ENCODE peak calls at places on chromosome 4, in six cellular contexts. Y is lower leg skin; W is cardiac muscle cell; C is RWPE1; G is CD8-positive, alpha-beta T cell; X is AG09309. F is an unnamed sample.

GRCh38 chr4:84499065-84499982 is at the start of gene NKX6-1:
- DNase-seq in Y (no peak), W (peak), C (peak), G (no peak), X (peak), F (peak)

GRCh38 chr4:11623726-11624037 is 195.0 kb upstream of the HS3ST1 start:
- DNase-seq in Y (no peak), W (peak), C (no peak), G (no peak), X (no peak), F (peak)

GRCh38 chr4:71130827-71131603 is 137.6 kb downstream of the DCK start:
- DNase-seq in Y (no peak), W (peak), C (no peak), G (no peak), X (peak), F (no peak)

GRCh38 chr4:111066447-111066846 is 443.6 kb upstream of the PITX2 start:
- DNase-seq in Y (no peak), W (no peak), C (no peak), G (no peak), X (no peak), F (no peak)

GRCh38 chr4:145487626-145488025 is 6.0 kb downstream of the SMAD1 start:
- DNase-seq in Y (no peak), W (no peak), C (no peak), G (no peak), X (no peak), F (no peak)

GRCh38 chr4:97923096-97923495 is 220.2 kb downstream of the STPG2 start:
- DNase-seq in Y (no peak), W (no peak), C (no peak), G (no peak), X (no peak), F (no peak)

GRCh38 chr4:168811793-168812651 is 198.0 kb downstream of the CBR4 start:
- DNase-seq in Y (no peak), W (peak), C (no peak), G (no peak), X (no peak), F (no peak)

GRCh38 chr4:110510955-110511544 is 35.1 kb downstream of the ENPEP start:
- DNase-seq in Y (no peak), W (peak), C (peak), G (no peak), X (peak), F (no peak)

GRCh38 chr4:159497961-159498360 is 395.1 kb downstream of the RAPGEF2 start:
- DNase-seq in Y (no peak), W (no peak), C (no peak), G (no peak), X (no peak), F (no peak)

GRCh38 chr4:25799522-25799921 is 63.3 kb downstream of the SEL1L3 start:
- DNase-seq in Y (no peak), W (no peak), C (no peak), G (no peak), X (no peak), F (no peak)

GRCh38 chr4:110624904-110625494 is 2.1 kb upstream of the PITX2 start:
- DNase-seq in Y (no peak), W (no peak), C (no peak), G (no peak), X (no peak), F (no peak)

GRCh38 chr4:188372856-188373255 is 233.6 kb downstream of the TRIML1 start:
- DNase-seq in Y (no peak), W (no peak), C (no peak), G (no peak), X (no peak), F (no peak)

GRCh38 chr4:139535228-139535851 is 20.7 kb downstream of the SETD7 start:
- DNase-seq in Y (no peak), W (no peak), C (no peak), G (no peak), X (no peak), F (no peak)

GRCh38 chr4:10034136-10034535 is 12.8 kb upstream of the SLC2A9 start:
- DNase-seq in Y (no peak), W (no peak), C (no peak), G (no peak), X (no peak), F (no peak)

GRCh38 chr4:101944649-101945048 is 154.1 kb downstream of the BANK1 start:
- DNase-seq in Y (no peak), W (no peak), C (no peak), G (no peak), X (no peak), F (no peak)

GRCh38 chr4:101451086-101451485 is 103.8 kb upstream of the PPP3CA start:
- DNase-seq in Y (no peak), W (no peak), C (no peak), G (no peak), X (no peak), F (no peak)

GRCh38 chr4:76532810-76533209 is 97.8 kb downstream of the SHROOM3 start:
- DNase-seq in Y (no peak), W (no peak), C (no peak), G (no peak), X (no peak), F (no peak)

GRCh38 chr4:148214529-148215166 is 227.6 kb downstream of the NR3C2 start:
- DNase-seq in Y (peak), W (no peak), C (no peak), G (no peak), X (no peak), F (no peak)

GRCh38 chr4:177281544-177281943 is 28.1 kb upstream of the NEIL3 start:
- DNase-seq in Y (no peak), W (peak), C (no peak), G (no peak), X (no peak), F (no peak)

GRCh38 chr4:48575964-48576363 is 85.9 kb downstream of the ZAR1 start:
- DNase-seq in Y (no peak), W (peak), C (no peak), G (no peak), X (peak), F (no peak)

GRCh38 chr4:150283689-150284088 is 205.4 kb downstream of the DCLK2 start:
- DNase-seq in Y (no peak), W (peak), C (no peak), G (no peak), X (peak), F (no peak)

GRCh38 chr4:63869370-63869769 is 539.9 kb downstream of the TECRL start:
- DNase-seq in Y (no peak), W (no peak), C (no peak), G (no peak), X (no peak), F (no peak)

GRCh38 chr4:140237616-140238352 is 83.8 kb upstream of the MAML3 start:
- DNase-seq in Y (peak), W (peak), C (no peak), G (no peak), X (peak), F (no peak)

GRCh38 chr4:139913398-139913990 is 240.5 kb downstream of the MAML3 start:
- DNase-seq in Y (no peak), W (peak), C (no peak), G (no peak), X (no peak), F (no peak)

GRCh38 chr4:3729188-3729884 is 36.8 kb upstream of the ADRA2C start:
- DNase-seq in Y (no peak), W (peak), C (no peak), G (no peak), X (peak), F (no peak)

GRCh38 chr4:184568770-184569169 is 80.5 kb downstream of the CASP3 start:
- DNase-seq in Y (no peak), W (peak), C (no peak), G (no peak), X (no peak), F (no peak)

GRCh38 chr4:83089759-83090158 is 24.8 kb downstream of the PLAC8 start:
- DNase-seq in Y (no peak), W (no peak), C (no peak), G (no peak), X (no peak), F (no peak)

GRCh38 chr4:83082777-83083176 is 31.8 kb downstream of the PLAC8 start:
- DNase-seq in Y (no peak), W (peak), C (no peak), G (no peak), X (no peak), F (no peak)

GRCh38 chr4:83083925-83084475 is 30.5 kb downstream of the PLAC8 start:
- DNase-seq in Y (no peak), W (peak), C (no peak), G (peak), X (no peak), F (no peak)
- TF ChIP-seq CTCF in Y (no peak), W (peak), C (no peak), G (peak), X (no peak), F (no peak)

GRCh38 chr4:6594341-6594740 is 19.4 kb downstream of the MAN2B2 start:
- DNase-seq in Y (no peak), W (no peak), C (no peak), G (no peak), X (no peak), F (no peak)

GRCh38 chr4:6589444-6589843 is 14.5 kb downstream of the MAN2B2 start:
- DNase-seq in Y (no peak), W (no peak), C (no peak), G (no peak), X (no peak), F (no peak)

GRCh38 chr4:6591305-6591704 is 16.3 kb downstream of the MAN2B2 start:
- DNase-seq in Y (no peak), W (no peak), C (no peak), G (no peak), X (no peak), F (no peak)

GRCh38 chr4:6592804-6593563 is 18.0 kb downstream of the MAN2B2 start:
- DNase-seq in Y (no peak), W (no peak), C (no peak), G (no peak), X (no peak), F (no peak)

GRCh38 chr4:6591781-6592180 is 16.8 kb downstream of the MAN2B2 start:
- DNase-seq in Y (no peak), W (no peak), C (no peak), G (no peak), X (no peak), F (no peak)
- TF ChIP-seq CTCF in Y (no peak), W (no peak), C (no peak), G (no peak), X (no peak), F (no peak)

DNA sequence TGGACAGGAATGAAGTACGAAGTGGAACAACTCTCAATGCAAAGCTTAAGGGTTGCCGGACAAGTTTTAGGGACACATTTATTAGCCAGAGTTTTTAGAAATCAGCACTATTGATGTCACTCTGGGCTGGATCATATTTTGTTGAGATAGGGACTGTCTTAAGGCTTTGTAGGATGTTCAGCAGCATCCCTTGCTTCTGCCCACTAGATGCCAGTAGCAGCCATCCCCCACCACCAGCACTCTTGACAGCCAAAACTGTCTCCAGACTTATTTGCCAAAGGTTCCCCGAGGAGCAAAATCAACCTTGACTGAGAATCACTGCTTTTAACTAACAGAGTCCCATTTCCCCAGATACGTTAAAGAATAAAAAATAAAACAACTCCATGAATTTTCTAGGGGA is 1497.3 kb downstream of the STIM2 start:
- DNase-seq in Y (no peak), W (peak), C (no peak), G (no peak), X (peak), F (no peak)
- TF ChIP-seq CTCF in Y (no peak), W (peak), C (no peak), G (no peak), X (peak), F (no peak)

DNA sequence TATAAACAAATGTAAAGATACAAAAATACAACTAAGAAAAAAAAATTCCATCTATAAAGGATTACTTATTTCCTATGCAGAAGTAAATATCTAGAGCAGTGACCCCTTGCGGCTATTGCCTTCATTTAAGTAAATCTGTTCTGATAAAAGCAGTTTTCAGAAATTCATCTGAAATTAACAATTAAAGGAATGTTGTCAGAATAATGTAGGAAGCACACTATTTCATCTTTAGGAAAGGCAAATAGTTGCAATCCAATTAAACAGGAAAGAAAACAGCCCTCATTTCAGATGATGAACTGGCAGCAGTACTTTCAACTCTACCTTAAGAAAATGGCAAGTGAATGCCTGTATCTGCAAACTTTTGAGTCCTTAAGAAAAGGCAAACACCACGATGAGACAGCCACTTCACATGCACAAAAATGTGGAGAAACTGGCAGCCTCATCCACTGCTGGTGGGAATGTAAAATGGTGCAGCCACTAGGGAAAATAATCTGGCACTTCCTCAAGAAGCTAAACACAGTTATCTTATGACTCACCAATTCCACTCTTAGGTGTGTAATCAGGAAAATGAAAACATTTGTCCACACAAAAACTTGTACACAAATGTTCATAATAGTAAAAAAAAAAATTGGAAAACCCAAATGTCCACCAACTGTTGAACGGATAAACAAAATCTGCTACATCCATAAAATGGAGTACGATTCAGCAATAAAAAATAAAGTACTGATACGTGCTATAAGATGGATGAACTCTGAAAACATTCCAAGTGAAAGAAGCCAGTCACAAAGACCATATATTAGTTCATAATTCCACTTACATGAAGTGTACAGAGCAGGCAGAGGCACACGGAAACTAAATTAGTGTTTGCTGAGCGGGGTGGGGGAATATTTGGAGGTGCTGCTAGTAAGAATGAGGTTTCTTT is 2.0 kb upstream of the THAP9 start:
- DNase-seq in Y (no peak), W (peak), C (no peak), G (no peak), X (peak), F (no peak)
- TF ChIP-seq CTCF in Y (no peak), W (peak), C (peak), G (peak), X (peak), F (peak)

GRCh38 chr4:14871676-14872430 is 130.4 kb upstream of the CPEB2 start:
- DNase-seq in Y (no peak), W (no peak), C (peak), G (no peak), X (no peak), F (no peak)
- TF ChIP-seq CTCF in Y (no peak), W (peak), C (no peak), G (no peak), X (no peak), F (peak)

GRCh38 chr4:99207069-99207743 is 11.8 kb downstream of the ADH6 start:
- DNase-seq in Y (no peak), W (no peak), C (no peak), G (no peak), X (no peak), F (no peak)
- TF ChIP-seq CTCF in Y (no peak), W (no peak), C (no peak), G (no peak), X (no peak), F (no peak)

GRCh38 chr4:69383281-69383680 is 103.0 kb downstream of the UGT2B28 start:
- DNase-seq in Y (no peak), W (no peak), C (no peak), G (no peak), X (no peak), F (no peak)
- TF ChIP-seq CTCF in Y (no peak), W (no peak), C (no peak), G (no peak), X (no peak), F (no peak)

GRCh38 chr4:126427781-126428360 is 1113.1 kb downstream of the FAT4 start:
- DNase-seq in Y (no peak), W (no peak), C (no peak), G (no peak), X (no peak), F (no peak)
- TF ChIP-seq CTCF in Y (no peak), W (no peak), C (no peak), G (no peak), X (no peak), F (no peak)

F was measured in progenitor cell of endocrine pancreas.